ENCODE peak calls at places on chromosomes 16 and 17, in ten cellular contexts. B is fibroblast of lung, L is A673, J is Calu3, H is astrocyte of the spinal cord, C is GM13976, K is dorsolateral prefrontal cortex, G is psoas muscle, X is BJ, S is H1. Q is an unnamed sample.

GRCh38 chr17:62906881-62907280 is 59.2 kb upstream of the TANC2 start:
- DNase-seq in J (no peak), H (no peak), S (no peak), C (no peak), B (no peak), L (no peak), X (no peak), K (no peak), G (no peak), Q (no peak)

GRCh38 chr16:9256196-9256595 is 164.8 kb downstream of the HAPSTR1 start:
- DNase-seq in C (peak; percentile 53), H (no peak), X (no peak), L (peak; percentile 46), J (peak; percentile 70), S (peak; percentile 95), G (no peak), K (no peak), B (no peak), Q (no peak)

GRCh38 chr16:79768594-79768993 is 168.1 kb upstream of the MAF start:
- DNase-seq in S (no peak), C (no peak), G (no peak), X (no peak), H (no peak), J (peak; percentile 13), L (no peak), B (no peak), K (no peak), Q (no peak)

GRCh38 chr16:12750554-12750918 is 53.2 kb downstream of the CPPED1 start:
- DNase-seq in H (no peak), G (no peak), S (no peak), J (no peak), C (no peak), B (no peak), X (no peak), L (no peak), K (no peak), Q (no peak)

GRCh38 chr17:15651583-15652110 is 32.1 kb upstream of the FBXW10B start:
- DNase-seq in G (peak; percentile 97), K (peak; percentile 79), H (peak; percentile 99), C (peak; percentile 59), L (peak; percentile 99), X (peak; percentile 96), B (peak; percentile 99), J (peak; percentile 87), S (no peak), Q (peak; percentile 97)

GRCh38 chr16:53415504-53415903 is 18.8 kb upstream of the RBL2 start:
- DNase-seq in H (no peak), B (no peak), G (no peak), K (no peak), S (no peak), C (no peak), J (peak; percentile 56), L (peak; percentile 65), X (no peak), Q (no peak)

GRCh38 chr17:64041912-64042311 is 21.5 kb upstream of the ICAM2 start:
- DNase-seq in H (no peak), C (no peak), L (no peak), B (no peak), X (no peak), J (no peak), S (no peak), K (no peak), G (no peak), Q (no peak)

GRCh38 chr17:6120351-6120750 is 50.2 kb downstream of the WSCD1 start:
- DNase-seq in K (no peak), L (no peak), B (no peak), C (no peak), J (no peak), G (no peak), X (no peak), H (no peak), S (no peak), Q (no peak)

DNA sequence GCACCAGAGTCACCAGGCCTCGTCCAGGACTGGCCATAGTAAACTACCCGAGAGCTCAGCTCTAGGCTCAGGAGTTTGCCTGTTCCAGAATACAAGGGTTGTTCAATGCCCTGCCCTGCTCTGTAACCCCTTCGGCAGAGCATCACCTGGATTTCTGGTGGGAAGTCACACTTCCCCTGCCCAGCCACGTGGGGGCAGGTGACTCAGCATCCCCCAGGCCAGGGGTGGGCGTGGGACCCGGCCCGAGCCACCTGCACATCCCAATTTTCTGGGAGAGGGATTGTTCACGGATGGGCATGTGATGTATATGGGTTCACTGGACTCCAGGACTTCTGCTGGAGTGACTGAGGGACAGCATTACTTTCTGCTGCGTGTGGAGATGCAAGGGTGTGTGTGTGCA is 25.8 kb downstream of the COX4I1 start:
- DNase-seq in S (no peak), K (no peak), L (no peak), C (no peak), H (no peak), G (no peak), X (no peak), B (no peak), J (no peak), Q (no peak)
- TF ChIP-seq CTCF in S (peak; percentile 63), K (no peak), L (peak; percentile 22), C (peak; percentile 15), H (peak; percentile 6), G (no peak), X (no peak), B (no peak), J (peak; percentile 53), Q (no peak)

DNA sequence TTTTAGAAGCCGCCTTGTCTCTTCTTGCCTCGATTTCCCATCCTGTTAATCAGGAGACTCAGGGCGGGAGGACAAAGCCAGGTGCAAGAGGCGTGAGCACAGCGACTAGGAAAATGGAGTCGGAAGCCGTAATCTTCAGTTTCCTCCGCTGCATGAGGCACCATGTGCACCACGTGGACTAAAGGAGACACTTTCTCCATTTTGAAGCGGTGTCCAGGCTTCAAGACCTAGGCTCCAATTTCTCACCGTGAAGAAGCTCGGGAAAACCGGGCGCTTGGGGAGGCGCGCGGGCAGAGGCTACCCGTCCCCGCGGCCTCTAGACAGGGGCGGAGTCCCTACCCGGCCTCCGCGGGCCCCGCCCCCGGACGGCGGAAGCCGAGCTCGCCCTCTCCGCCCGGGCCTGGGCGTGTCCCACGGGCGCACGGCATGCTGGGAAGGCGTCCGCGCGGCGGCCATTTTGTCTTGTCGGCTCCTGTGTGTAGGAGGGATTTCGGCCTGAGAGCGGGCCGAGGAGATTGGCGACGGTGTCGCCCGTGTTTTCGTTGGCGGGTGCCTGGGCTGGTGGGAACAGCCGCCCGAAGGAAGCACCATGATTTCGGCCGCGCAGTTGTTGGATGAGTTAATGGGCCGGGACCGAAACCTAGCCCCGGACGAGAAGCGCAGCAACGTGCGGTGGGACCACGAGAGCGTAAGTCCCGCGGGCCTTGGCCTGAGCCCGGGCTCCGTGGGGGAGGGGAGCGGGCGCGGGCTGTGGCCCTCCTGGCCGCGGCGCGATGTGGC is at the start of gene LUC7L3:
- DNase-seq in B (peak; percentile 94), C (peak; percentile 99), S (peak; percentile 97), J (peak; percentile 99), L (peak; percentile 98), X (peak; percentile 66), G (peak; percentile 96), H (peak; percentile 96), K (peak; percentile 89), Q (peak; percentile 96)
- TF ChIP-seq CTCF in B (no peak), C (no peak), S (no peak), J (no peak), L (no peak), X (no peak), G (no peak), H (no peak), K (no peak), Q (no peak)

DNA sequence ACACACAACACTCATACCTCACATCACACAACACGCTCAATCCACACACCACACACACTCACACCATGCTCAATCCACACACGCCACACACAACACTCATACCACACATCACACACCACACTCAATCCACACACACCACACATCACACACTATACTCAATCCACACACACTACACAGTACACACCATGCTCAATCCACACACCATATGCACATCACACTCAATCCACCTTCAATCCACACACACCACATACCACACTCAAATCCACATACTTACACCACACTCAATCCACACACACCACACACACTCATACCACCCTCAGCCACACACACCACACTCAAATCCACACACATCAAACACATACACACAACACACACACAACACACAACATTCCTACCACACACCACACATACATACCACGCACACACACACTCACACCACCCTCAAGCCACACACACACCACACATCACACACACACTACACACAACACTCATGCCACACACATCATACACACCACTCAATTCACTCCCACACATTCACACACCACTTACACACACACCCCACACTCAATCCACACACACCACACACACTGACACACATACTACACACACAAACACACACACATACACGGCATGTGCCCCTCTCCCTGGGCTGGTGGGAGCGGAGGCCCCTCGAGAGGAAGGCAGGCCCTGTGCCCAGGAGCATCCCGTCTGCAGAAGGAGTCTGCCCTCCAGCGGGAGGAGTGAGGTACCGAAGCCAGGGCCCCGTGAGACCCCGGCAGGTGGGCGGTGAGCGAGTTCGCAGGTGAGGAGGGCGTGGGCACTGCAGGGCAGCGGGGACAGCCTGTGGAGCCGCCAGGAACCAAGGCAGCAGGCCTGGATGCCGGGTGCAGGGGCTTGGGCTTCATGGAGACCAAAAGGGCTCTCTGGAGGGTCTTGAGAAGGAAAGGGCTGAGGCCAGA is 33.1 kb upstream of the RPTOR start:
- DNase-seq in K (no peak), G (no peak), S (peak; percentile 79), B (no peak), X (no peak), L (no peak), J (no peak), H (no peak), C (no peak), Q (no peak)
- TF ChIP-seq CTCF in K (no peak), G (no peak), S (peak; percentile 77), B (no peak), X (no peak), L (no peak), J (no peak), H (peak; percentile 25), C (no peak), Q (peak; percentile 12)

GRCh38 chr17:20781260-20781659 is 201.7 kb downstream of the CDRT15L2 start:
- DNase-seq in J (no peak), L (no peak), G (no peak), C (no peak), B (no peak), K (no peak), H (no peak), X (no peak), S (no peak), Q (no peak)

GRCh38 chr17:20775331-20775730 is 195.8 kb downstream of the CDRT15L2 start:
- DNase-seq in L (no peak), C (no peak), X (no peak), S (no peak), B (no peak), J (no peak), G (no peak), H (no peak), K (no peak), Q (no peak)

GRCh38 chr17:20784100-20784665 is 204.7 kb downstream of the CDRT15L2 start:
- DNase-seq in C (no peak), X (no peak), J (no peak), G (no peak), K (no peak), B (no peak), S (no peak), H (no peak), L (no peak), Q (no peak)

GRCh38 chr17:20774472-20775135 is 195.1 kb downstream of the CDRT15L2 start:
- DNase-seq in H (no peak), C (no peak), X (peak; percentile 9), K (no peak), J (no peak), L (no peak), G (no peak), S (no peak), B (no peak), Q (no peak)

DNA sequence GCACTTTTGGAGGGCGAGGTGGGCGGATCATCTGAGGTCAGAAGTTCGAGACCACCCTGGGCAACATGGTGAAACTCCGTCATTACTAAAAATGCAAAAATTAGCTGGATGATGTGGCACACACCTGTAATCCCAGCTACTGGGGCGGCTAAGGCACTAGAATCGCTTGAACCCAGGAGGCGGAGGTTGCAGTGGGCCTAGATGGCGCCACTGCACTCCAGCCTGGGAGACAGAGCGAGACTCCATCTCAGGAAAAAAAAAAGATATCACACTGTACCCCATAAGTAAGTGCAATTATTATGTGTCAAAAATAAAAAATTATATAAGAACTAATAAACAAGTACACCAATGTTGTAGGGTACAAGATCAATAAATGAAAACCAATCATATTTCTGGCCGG is 200.0 kb downstream of the CDRT15L2 start:
- DNase-seq in G (no peak), H (no peak), K (no peak), C (no peak), S (no peak), L (no peak), X (no peak), J (no peak), B (no peak), Q (no peak)
- TF ChIP-seq CTCF in G (no peak), H (no peak), K (no peak), C (no peak), S (peak; percentile 31), L (no peak), X (no peak), J (no peak), B (no peak), Q (no peak)